ENCODE peak calls at places on chromosomes 7 and 10, in six cellular contexts. R, K, S, A, U and Z are unnamed samples.

GRCh38 chr7:110326966-110327365 is 764.0 kb upstream of the LRRN3 start:
- DNase-seq in U (no peak), A (no peak), S (no peak), R (no peak), K (no peak), Z (no peak)

GRCh38 chr10:77673515-77674140 is 36.0 kb upstream of the KCNMA1 start:
- DNase-seq in A (no peak), K (no peak), U (no peak), R (no peak), S (no peak), Z (no peak)

GRCh38 chr7:55387062-55387965 is 22.2 kb downstream of the LANCL2 start:
- DNase-seq in S (no peak), R (no peak), A (no peak), U (peak; percentile 23), K (peak; percentile 48), Z (no peak)

GRCh38 chr7:96136600-96137239 is 185.2 kb downstream of the SLC25A13 start:
- DNase-seq in S (no peak), R (no peak), A (no peak), K (no peak), U (no peak), Z (no peak)

GRCh38 chr7:33868151-33868550 is 37.2 kb upstream of the BMPER start:
- DNase-seq in K (no peak), R (no peak), U (peak; percentile 64), S (no peak), A (no peak), Z (no peak)

GRCh38 chr10:16386855-16387254 is 50.0 kb upstream of the PTER start:
- DNase-seq in A (no peak), R (no peak), S (no peak), U (no peak), K (no peak), Z (no peak)

GRCh38 chr10:101609481-101609880 is 21.4 kb downstream of the DPCD start:
- DNase-seq in S (no peak), U (peak; percentile 7), A (no peak), R (no peak), K (no peak), Z (no peak)

GRCh38 chr7:129969881-129970446 is 17.2 kb upstream of the UBE2H start:
- DNase-seq in K (no peak), U (peak; percentile 87), A (no peak), R (peak; percentile 37), S (no peak), Z (peak; percentile 42)

GRCh38 chr10:6050801-6051445 is 11.2 kb downstream of the IL2RA start:
- DNase-seq in A (no peak), S (peak; percentile 94), U (peak; percentile 52), R (peak; percentile 80), K (no peak), Z (peak; percentile 61)